ENCODE peak calls at places on chromosomes 16 and 17, in nine cellular contexts. One of them, this sample, is unnamed.

GRCh38 chr16:81409016-81409556 is 35.5 kb upstream of the CMIP start:
- DNase-seq in fibroblast of villous mesenchyme: no peak
- DNase-seq in astrocyte of the cerebellum: no peak
- DNase-seq in body of pancreas: no peak
- DNase-seq in transverse colon: no peak
- DNase-seq in cardiac muscle cell: no peak
- DNase-seq in sigmoid colon: no peak
- DNase-seq in A549: no peak
- DNase-seq in hepatocyte: no peak
- DNase-seq in this sample: no peak

GRCh38 chr17:79721993-79722671 is 8.6 kb upstream of the ENPP7 start:
- DNase-seq in A549: peak; percentile 87
- DNase-seq in body of pancreas: peak; percentile 57
- DNase-seq in cardiac muscle cell: peak; percentile 51
- DNase-seq in fibroblast of villous mesenchyme: no peak
- DNase-seq in hepatocyte: no peak
- DNase-seq in transverse colon: no peak
- DNase-seq in sigmoid colon: no peak
- DNase-seq in astrocyte of the cerebellum: no peak
- DNase-seq in this sample: no peak

GRCh38 chr16:85686912-85687591 is 1.7 kb downstream of the GINS2 start:
- DNase-seq in cardiac muscle cell: no peak
- DNase-seq in astrocyte of the cerebellum: no peak
- DNase-seq in A549: no peak
- DNase-seq in fibroblast of villous mesenchyme: no peak
- DNase-seq in sigmoid colon: no peak
- DNase-seq in hepatocyte: no peak
- DNase-seq in transverse colon: peak; percentile 67
- DNase-seq in body of pancreas: no peak
- DNase-seq in this sample: no peak

GRCh38 chr16:46747777-46748651 is at the start of gene MYLK3:
- DNase-seq in A549: no peak
- DNase-seq in astrocyte of the cerebellum: no peak
- DNase-seq in cardiac muscle cell: peak; percentile 95
- DNase-seq in sigmoid colon: peak; percentile 54
- DNase-seq in fibroblast of villous mesenchyme: no peak
- DNase-seq in hepatocyte: peak; percentile 36
- DNase-seq in transverse colon: no peak
- DNase-seq in body of pancreas: no peak
- DNase-seq in this sample: no peak

GRCh38 chr17:13421581-13421980 is 180.1 kb downstream of the HS3ST3A1 start:
- DNase-seq in hepatocyte: no peak
- DNase-seq in astrocyte of the cerebellum: no peak
- DNase-seq in A549: no peak
- DNase-seq in body of pancreas: no peak
- DNase-seq in fibroblast of villous mesenchyme: no peak
- DNase-seq in transverse colon: no peak
- DNase-seq in cardiac muscle cell: no peak
- DNase-seq in sigmoid colon: no peak
- DNase-seq in this sample: no peak

GRCh38 chr17:17511971-17512858 is 16.0 kb upstream of the RASD1 start:
- DNase-seq in cardiac muscle cell: no peak
- DNase-seq in body of pancreas: no peak
- DNase-seq in astrocyte of the cerebellum: peak; percentile 93
- DNase-seq in hepatocyte: peak; percentile 31
- DNase-seq in A549: peak; percentile 54
- DNase-seq in sigmoid colon: no peak
- DNase-seq in fibroblast of villous mesenchyme: peak; percentile 82
- DNase-seq in transverse colon: no peak
- DNase-seq in this sample: peak; percentile 76

GRCh38 chr17:44911133-44912001 is 3.9 kb downstream of the GFAP start:
- DNase-seq in cardiac muscle cell: peak; percentile 89
- DNase-seq in body of pancreas: peak; percentile 75
- DNase-seq in sigmoid colon: peak; percentile 84
- DNase-seq in fibroblast of villous mesenchyme: peak; percentile 61
- DNase-seq in transverse colon: peak; percentile 72
- DNase-seq in A549: peak; percentile 95
- DNase-seq in astrocyte of the cerebellum: no peak
- DNase-seq in hepatocyte: peak; percentile 76
- DNase-seq in this sample: peak; percentile 36

GRCh38 chr17:79338589-79338988 is 264.0 kb downstream of the ENGASE start:
- DNase-seq in fibroblast of villous mesenchyme: no peak
- DNase-seq in A549: peak; percentile 32
- DNase-seq in hepatocyte: no peak
- DNase-seq in cardiac muscle cell: no peak
- DNase-seq in transverse colon: no peak
- DNase-seq in body of pancreas: no peak
- DNase-seq in sigmoid colon: no peak
- DNase-seq in astrocyte of the cerebellum: no peak
- DNase-seq in this sample: peak; percentile 57

GRCh38 chr17:27321372-27321771 is 27.5 kb downstream of the WSB1 start:
- DNase-seq in sigmoid colon: peak; percentile 33
- DNase-seq in astrocyte of the cerebellum: no peak
- DNase-seq in fibroblast of villous mesenchyme: no peak
- DNase-seq in cardiac muscle cell: no peak
- DNase-seq in hepatocyte: no peak
- DNase-seq in transverse colon: no peak
- DNase-seq in body of pancreas: no peak
- DNase-seq in A549: no peak
- DNase-seq in this sample: no peak

GRCh38 chr17:74544991-74545441 is 899 bp downstream of the CD300C start:
- DNase-seq in hepatocyte: no peak
- DNase-seq in transverse colon: no peak
- DNase-seq in fibroblast of villous mesenchyme: no peak
- DNase-seq in astrocyte of the cerebellum: no peak
- DNase-seq in cardiac muscle cell: no peak
- DNase-seq in A549: no peak
- DNase-seq in sigmoid colon: no peak
- DNase-seq in body of pancreas: no peak
- DNase-seq in this sample: no peak
- H3K4me3 ChIP-seq in hepatocyte: no peak overlapping the region
- H3K4me3 ChIP-seq in transverse colon: no peak overlapping the region
- H3K4me3 ChIP-seq in fibroblast of villous mesenchyme: no peak overlapping the region
- H3K4me3 ChIP-seq in astrocyte of the cerebellum: no peak overlapping the region
- H3K4me3 ChIP-seq in cardiac muscle cell: no peak overlapping the region
- H3K4me3 ChIP-seq in A549: no peak overlapping the region
- H3K4me3 ChIP-seq in sigmoid colon: no peak overlapping the region
- H3K4me3 ChIP-seq in body of pancreas: no peak overlapping the region
- H3K4me3 ChIP-seq in this sample: no peak overlapping the region

GRCh38 chr16:82784567-82784956 is 157.8 kb downstream of the CDH13 start:
- DNase-seq in transverse colon: no peak
- DNase-seq in hepatocyte: no peak
- DNase-seq in cardiac muscle cell: no peak
- DNase-seq in sigmoid colon: no peak
- DNase-seq in A549: no peak
- DNase-seq in astrocyte of the cerebellum: no peak
- DNase-seq in fibroblast of villous mesenchyme: no peak
- DNase-seq in body of pancreas: no peak
- DNase-seq in this sample: no peak
- TF ChIP-seq CTCF in transverse colon: no peak
- TF ChIP-seq CTCF in hepatocyte: no peak
- TF ChIP-seq CTCF in cardiac muscle cell: no peak
- TF ChIP-seq CTCF in sigmoid colon: no peak
- TF ChIP-seq CTCF in A549: no peak
- TF ChIP-seq CTCF in astrocyte of the cerebellum: no peak
- TF ChIP-seq CTCF in fibroblast of villous mesenchyme: no peak
- TF ChIP-seq CTCF in body of pancreas: no peak
- TF ChIP-seq CTCF in this sample: no peak

GRCh38 chr16:53071748-53072301 is 17.0 kb downstream of the CHD9 start:
- DNase-seq in cardiac muscle cell: no peak
- DNase-seq in astrocyte of the cerebellum: no peak
- DNase-seq in fibroblast of villous mesenchyme: no peak
- DNase-seq in sigmoid colon: peak; percentile 90
- DNase-seq in hepatocyte: no peak
- DNase-seq in body of pancreas: peak; percentile 17
- DNase-seq in transverse colon: peak; percentile 51
- DNase-seq in A549: no peak
- DNase-seq in this sample: peak; percentile 35
- H3K4me3 ChIP-seq in cardiac muscle cell: no peak overlapping the region
- H3K4me3 ChIP-seq in astrocyte of the cerebellum: no peak overlapping the region
- H3K4me3 ChIP-seq in fibroblast of villous mesenchyme: no peak overlapping the region
- H3K4me3 ChIP-seq in sigmoid colon: peak overlapping the region; percentile 1
- H3K4me3 ChIP-seq in hepatocyte: no peak overlapping the region
- H3K4me3 ChIP-seq in body of pancreas: no peak overlapping the region
- H3K4me3 ChIP-seq in transverse colon: no peak overlapping the region
- H3K4me3 ChIP-seq in A549: no peak overlapping the region
- H3K4me3 ChIP-seq in this sample: no peak overlapping the region

GRCh38 chr17:66952031-66952524 is 12.4 kb upstream of the CACNG4 start:
- DNase-seq in body of pancreas: peak; percentile 21
- DNase-seq in fibroblast of villous mesenchyme: peak; percentile 84
- DNase-seq in hepatocyte: peak; percentile 90
- DNase-seq in A549: peak; percentile 73
- DNase-seq in sigmoid colon: no peak
- DNase-seq in transverse colon: peak; percentile 66
- DNase-seq in astrocyte of the cerebellum: peak; percentile 94
- DNase-seq in cardiac muscle cell: no peak
- DNase-seq in this sample: peak; percentile 78

GRCh38 chr17:66953661-66954060 is 10.8 kb upstream of the CACNG4 start:
- DNase-seq in cardiac muscle cell: no peak
- DNase-seq in fibroblast of villous mesenchyme: no peak
- DNase-seq in body of pancreas: no peak
- DNase-seq in sigmoid colon: no peak
- DNase-seq in hepatocyte: no peak
- DNase-seq in A549: no peak
- DNase-seq in transverse colon: no peak
- DNase-seq in astrocyte of the cerebellum: no peak
- DNase-seq in this sample: no peak

GRCh38 chr17:66951605-66951953 is 12.9 kb upstream of the CACNG4 start:
- DNase-seq in hepatocyte: peak; percentile 37
- DNase-seq in astrocyte of the cerebellum: no peak
- DNase-seq in A549: no peak
- DNase-seq in cardiac muscle cell: no peak
- DNase-seq in transverse colon: no peak
- DNase-seq in fibroblast of villous mesenchyme: no peak
- DNase-seq in sigmoid colon: no peak
- DNase-seq in body of pancreas: no peak
- DNase-seq in this sample: no peak

GRCh38 chr17:66954632-66955031 is 9.9 kb upstream of the CACNG4 start:
- DNase-seq in hepatocyte: no peak
- DNase-seq in body of pancreas: no peak
- DNase-seq in sigmoid colon: no peak
- DNase-seq in A549: no peak
- DNase-seq in cardiac muscle cell: no peak
- DNase-seq in astrocyte of the cerebellum: no peak
- DNase-seq in fibroblast of villous mesenchyme: no peak
- DNase-seq in transverse colon: no peak
- DNase-seq in this sample: no peak

GRCh38 chr17:66952681-66953638 is 11.5 kb upstream of the CACNG4 start:
- DNase-seq in cardiac muscle cell: no peak
- DNase-seq in sigmoid colon: no peak
- DNase-seq in hepatocyte: no peak
- DNase-seq in astrocyte of the cerebellum: no peak
- DNase-seq in A549: no peak
- DNase-seq in body of pancreas: no peak
- DNase-seq in transverse colon: no peak
- DNase-seq in fibroblast of villous mesenchyme: no peak
- DNase-seq in this sample: no peak
- TF ChIP-seq CTCF in cardiac muscle cell: no peak
- TF ChIP-seq CTCF in sigmoid colon: no peak
- TF ChIP-seq CTCF in hepatocyte: no peak
- TF ChIP-seq CTCF in astrocyte of the cerebellum: no peak
- TF ChIP-seq CTCF in A549: no peak
- TF ChIP-seq CTCF in body of pancreas: no peak
- TF ChIP-seq CTCF in transverse colon: no peak
- TF ChIP-seq CTCF in fibroblast of villous mesenchyme: no peak
- TF ChIP-seq CTCF in this sample: no peak

DNA sequence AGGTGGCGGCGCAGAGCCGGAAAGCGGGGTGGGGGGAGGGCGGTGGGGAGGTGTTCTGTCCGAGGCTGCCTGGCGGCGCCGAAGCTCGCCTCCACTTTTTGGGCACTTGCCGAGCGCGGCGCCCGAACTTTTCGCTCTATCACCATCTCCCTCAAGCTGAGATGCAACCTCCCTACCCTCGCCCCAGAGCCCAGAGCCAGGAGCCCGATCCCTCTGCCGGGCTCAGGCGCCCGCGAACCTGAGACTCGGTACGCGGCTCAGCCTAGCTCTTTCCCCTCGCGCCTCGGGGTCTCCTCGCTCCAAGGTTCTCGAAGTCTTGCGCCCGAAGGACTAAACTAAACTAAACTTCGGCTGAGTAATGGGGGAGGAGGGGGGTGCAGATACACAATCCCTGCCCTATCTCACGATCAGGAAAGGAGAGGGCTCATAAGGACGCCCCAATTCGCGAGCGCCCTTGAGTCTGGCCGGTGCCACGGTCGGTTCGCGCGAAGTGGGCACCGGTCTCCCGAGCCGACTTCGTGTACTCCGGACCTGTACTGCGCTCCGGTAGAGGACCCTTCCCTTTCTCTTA is 1.7 kb upstream of the SALL1 start:
- DNase-seq in body of pancreas: no peak
- DNase-seq in fibroblast of villous mesenchyme: peak; percentile 60
- DNase-seq in sigmoid colon: no peak
- DNase-seq in astrocyte of the cerebellum: no peak
- DNase-seq in cardiac muscle cell: peak; percentile 55
- DNase-seq in hepatocyte: no peak
- DNase-seq in A549: no peak
- DNase-seq in transverse colon: no peak
- DNase-seq in this sample: peak; percentile 77
- H3K4me3 ChIP-seq in body of pancreas: no peak overlapping the region
- H3K4me3 ChIP-seq in fibroblast of villous mesenchyme: peak overlapping the region; percentile 60
- H3K4me3 ChIP-seq in sigmoid colon: peak overlapping the region; percentile 52
- H3K4me3 ChIP-seq in astrocyte of the cerebellum: peak overlapping the region; percentile 58
- H3K4me3 ChIP-seq in cardiac muscle cell: peak overlapping the region; percentile 68
- H3K4me3 ChIP-seq in hepatocyte: peak overlapping the region; percentile 68
- H3K4me3 ChIP-seq in A549: peak overlapping the region; percentile 42
- H3K4me3 ChIP-seq in transverse colon: no peak overlapping the region
- H3K4me3 ChIP-seq in this sample: peak overlapping the region; percentile 92